ENCODE peak calls at places on chromosome 15, in five cellular contexts. Q is PC-3, J is neural progenitor cell, U is endothelial cell of umbilical vein, N is fibroblast of lung. L is an unnamed sample.

GRCh38 chr15:65408370-65409283 is 14.1 kb downstream of the IGDCC4 start:
- DNase-seq in Q (no peak), J (no peak), U (peak; percentile 26), N (peak; percentile 70), L (no peak)

GRCh38 chr15:81921163-81921562 is 124.7 kb downstream of the MEX3B start:
- DNase-seq in Q (no peak), J (no peak), U (no peak), N (no peak), L (no peak)

GRCh38 chr15:33256874-33257273 is 53.9 kb upstream of the RYR3 start:
- DNase-seq in Q (no peak), J (peak; percentile 55), U (no peak), N (no peak), L (no peak)

GRCh38 chr15:69807752-69808151 is 290.0 kb downstream of the TLE3 start:
- DNase-seq in Q (peak; percentile 77), J (no peak), U (no peak), N (peak; percentile 26), L (no peak)

GRCh38 chr15:36529296-36530011 is 50.0 kb upstream of the CDIN1 start:
- DNase-seq in Q (no peak), J (no peak), U (no peak), N (no peak), L (no peak)

GRCh38 chr15:101810451-101810850 is 1.6 kb upstream of the OR4F15 start:
- DNase-seq in Q (no peak), J (no peak), U (no peak), N (no peak), L (no peak)

GRCh38 chr15:87268675-87269074 is 987.9 kb downstream of the NTRK3 start:
- DNase-seq in Q (peak; percentile 11), J (no peak), U (no peak), N (peak; percentile 61), L (no peak)

GRCh38 chr15:61171190-61171589 is 57.9 kb downstream of the RORA start:
- DNase-seq in Q (no peak), J (no peak), U (no peak), N (no peak), L (no peak)

GRCh38 chr15:42788725-42789124 is 51.8 kb upstream of the CDAN1 start:
- DNase-seq in Q (no peak), J (no peak), U (no peak), N (no peak), L (no peak)

GRCh38 chr15:39028069-39028468 is 463.5 kb upstream of the RASGRP1 start:
- DNase-seq in Q (peak; percentile 90), J (no peak), U (peak; percentile 14), N (peak; percentile 76), L (no peak)

GRCh38 chr15:74062236-74062635 is 20.1 kb downstream of the GOLGA6A start:
- DNase-seq in Q (no peak), J (no peak), U (no peak), N (no peak), L (no peak)

GRCh38 chr15:93479679-93480078 is 390.7 kb upstream of the RGMA start:
- DNase-seq in Q (no peak), J (no peak), U (no peak), N (no peak), L (no peak)

GRCh38 chr15:69546182-69546581 is 93.6 kb downstream of the RPLP1 start:
- DNase-seq in Q (no peak), J (no peak), U (no peak), N (no peak), L (no peak)

GRCh38 chr15:61500951-61501350 is 271.8 kb upstream of the RORA start:
- DNase-seq in Q (no peak), J (no peak), U (no peak), N (no peak), L (no peak)

GRCh38 chr15:74294010-74294409 is 57.9 kb downstream of the CCDC33 start:
- DNase-seq in Q (no peak), J (no peak), U (no peak), N (no peak), L (no peak)

GRCh38 chr15:100172356-100173024 is 169.3 kb downstream of the ADAMTS17 start:
- DNase-seq in Q (no peak), J (no peak), U (no peak), N (no peak), L (no peak)

GRCh38 chr15:23536659-23537058 is 28.8 kb upstream of the MKRN3 start:
- DNase-seq in Q (no peak), J (no peak), U (no peak), N (no peak), L (no peak)

GRCh38 chr15:81839387-81839786 is 206.4 kb downstream of the MEX3B start:
- DNase-seq in Q (no peak), J (no peak), U (no peak), N (no peak), L (no peak)

GRCh38 chr15:89206908-89207331 is 14.5 kb downstream of the RLBP1 start:
- DNase-seq in Q (peak; percentile 76), J (peak; percentile 91), U (peak; percentile 73), N (peak; percentile 50), L (peak; percentile 54)

DNA sequence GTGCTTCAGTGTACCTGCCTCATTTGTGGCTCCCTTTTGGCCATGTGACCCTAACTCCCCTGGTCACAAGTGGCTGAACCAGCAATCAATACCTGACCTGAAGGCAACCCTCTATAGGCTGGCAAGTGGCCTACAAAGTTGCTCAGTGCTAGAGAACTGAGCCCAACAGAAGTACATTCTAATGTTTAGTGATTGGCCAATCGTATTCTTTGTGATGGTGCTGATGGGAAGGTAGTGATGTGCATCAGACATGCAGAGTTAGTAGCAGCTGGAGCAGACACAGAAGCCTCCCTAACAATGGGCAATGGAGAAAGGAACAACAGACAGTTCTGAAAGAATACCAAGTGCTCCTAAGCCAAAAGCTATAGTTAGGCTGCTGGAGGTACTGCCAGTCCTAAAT is 10.4 kb upstream of the ATOSA start:
- DNase-seq in Q (no peak), J (no peak), U (no peak), N (no peak), L (no peak)
- TF ChIP-seq EZH2 in Q (no peak), J (no peak), U (no peak), N (no peak), L (no peak)

DNA sequence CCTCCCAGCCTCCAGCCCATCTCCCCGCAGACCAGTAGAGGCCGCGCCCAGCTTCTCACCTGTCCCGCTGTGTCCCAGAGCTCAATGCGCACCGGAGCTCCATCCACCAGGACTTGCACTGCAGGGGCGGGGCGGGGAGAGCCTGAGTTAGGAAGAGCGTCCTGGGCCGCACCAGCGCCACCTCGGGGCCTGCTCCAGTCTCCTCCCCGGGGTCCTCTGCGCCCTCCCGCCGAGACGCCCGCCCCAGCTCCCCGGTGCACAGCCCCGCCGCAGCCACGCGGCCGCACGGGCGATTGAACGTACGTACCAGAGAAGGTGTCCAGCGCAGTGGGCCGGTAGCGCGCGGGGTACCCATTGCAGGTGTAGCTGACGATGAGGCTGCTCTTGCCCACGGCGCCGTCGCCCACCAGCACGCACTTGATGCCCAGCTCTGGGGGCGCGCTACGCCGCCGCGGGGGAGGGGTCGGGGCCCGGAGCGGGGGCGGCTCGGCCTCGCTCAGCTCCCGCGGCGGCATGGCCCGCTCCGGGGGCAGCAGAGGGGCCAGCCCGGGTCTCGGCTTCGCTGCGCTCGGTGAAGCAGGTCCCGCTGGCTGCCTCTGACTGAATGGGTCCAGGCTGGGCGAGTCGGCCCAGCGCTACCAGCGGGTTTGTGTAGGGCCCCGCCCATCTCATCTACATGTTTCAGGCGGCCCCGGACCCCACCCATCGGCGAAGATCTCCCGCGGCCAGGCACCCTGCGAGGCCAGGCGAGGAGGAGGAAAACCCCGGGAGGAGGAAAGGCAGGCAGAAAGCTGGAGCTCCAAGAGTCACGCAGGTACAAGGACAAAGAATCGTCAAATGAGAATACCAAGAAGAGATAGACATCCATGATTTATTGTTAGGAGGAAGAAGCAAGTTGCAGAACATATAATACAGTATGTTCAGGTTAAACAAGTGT is at the start of gene RHOV:
- DNase-seq in Q (peak; percentile 89), J (peak; percentile 86), U (peak; percentile 43), N (peak; percentile 53), L (peak; percentile 35)
- TF ChIP-seq EZH2 in Q (no peak), J (peak; percentile 40), U (no peak), N (no peak), L (no peak)

GRCh38 chr15:76340802-76341365 is 4.3 kb downstream of the ISL2 start:
- DNase-seq in Q (no peak), J (peak; percentile 83), U (no peak), N (no peak), L (peak; percentile 43)

GRCh38 chr15:76339302-76340197 is 3.0 kb downstream of the ISL2 start:
- DNase-seq in Q (no peak), J (peak; percentile 62), U (peak; percentile 62), N (no peak), L (no peak)

GRCh38 chr15:76338555-76339301 is 2.2 kb downstream of the ISL2 start:
- DNase-seq in Q (no peak), J (peak; percentile 23), U (no peak), N (no peak), L (no peak)

GRCh38 chr15:76341366-76342045 is 4.9 kb downstream of the ISL2 start:
- DNase-seq in Q (no peak), J (peak; percentile 57), U (no peak), N (no peak), L (no peak)

DNA sequence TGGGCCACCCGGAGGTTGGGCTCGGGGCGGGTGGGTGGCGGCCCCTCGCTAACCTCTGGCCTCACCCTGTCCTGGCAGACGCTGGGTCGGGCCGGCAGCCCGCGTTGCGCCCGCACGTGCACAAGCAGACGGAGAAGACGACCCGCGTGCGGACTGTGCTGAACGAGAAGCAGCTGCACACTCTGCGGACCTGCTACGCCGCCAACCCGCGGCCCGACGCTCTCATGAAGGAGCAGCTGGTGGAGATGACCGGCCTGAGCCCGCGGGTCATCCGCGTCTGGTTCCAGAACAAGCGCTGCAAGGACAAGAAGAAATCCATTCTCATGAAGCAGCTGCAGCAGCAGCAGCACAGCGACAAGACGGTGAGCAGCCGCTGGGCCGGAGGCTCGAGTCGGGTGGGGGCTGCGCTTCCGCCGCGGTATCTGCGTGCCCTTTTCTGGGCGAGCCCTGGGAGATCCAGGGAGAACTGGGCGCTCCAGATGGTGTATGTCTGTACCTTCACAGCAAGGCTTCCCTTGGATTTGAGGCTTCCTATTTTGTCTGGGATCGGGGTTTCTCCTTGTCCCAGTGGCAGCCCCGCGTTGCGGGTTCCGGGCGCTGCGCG is 3.7 kb downstream of the ISL2 start:
- DNase-seq in Q (no peak), J (peak; percentile 78), U (peak; percentile 67), N (peak; percentile 25), L (peak; percentile 23)
- TF ChIP-seq EZH2 in Q (no peak), J (peak; percentile 90), U (peak; percentile 100), N (no peak), L (no peak)

GRCh38 chr15:71639531-71639930 is 170.8 kb upstream of the NR2E3 start:
- DNase-seq in Q (no peak), J (no peak), U (no peak), N (no peak), L (no peak)
- TF ChIP-seq EZH2 in Q (no peak), J (no peak), U (no peak), N (no peak), L (no peak)

L was measured in MM.1S.